ENCODE peak calls at places on chromosomes 2 and 18, in six cellular contexts. R is skeletal muscle cell, V is fibroblast of lung, C is GM12892, G is HT1080, F is body of pancreas. S is an unnamed sample.

GRCh38 chr2:75526842-75527241 is 33.9 kb downstream of the EVA1A start:
- DNase-seq in F (no peak), G (no peak), C (no peak), V (no peak), R (no peak), S (no peak)

GRCh38 chr2:74554821-74555531 is 456 bp downstream of the DOK1 start:
- DNase-seq in V (peak; percentile 53), C (no peak), G (peak; percentile 50), R (no peak), F (peak; percentile 53), S (peak; percentile 79)

GRCh38 chr2:198890490-198890889 is 567.2 kb downstream of the SATB2 start:
- DNase-seq in R (no peak), F (no peak), G (no peak), V (no peak), C (no peak), S (no peak)

GRCh38 chr2:240960309-240960962 is 38.0 kb upstream of the SNED1 start:
- DNase-seq in C (no peak), V (no peak), G (no peak), F (peak; percentile 61), R (peak; percentile 43), S (peak; percentile 66)

GRCh38 chr2:108396845-108397244 is 19.1 kb downstream of the SULT1C4 start:
- DNase-seq in F (no peak), G (peak; percentile 56), C (no peak), V (no peak), R (no peak), S (no peak)

GRCh38 chr18:34514238-34514637 is 195.9 kb upstream of the DTNA start:
- DNase-seq in G (peak; percentile 73), R (no peak), V (peak; percentile 55), C (no peak), F (no peak), S (no peak)

GRCh38 chr2:237806334-237806733 is 7.8 kb downstream of the RBM44 start:
- DNase-seq in F (no peak), R (no peak), G (peak; percentile 26), C (no peak), V (peak; percentile 37), S (no peak)

GRCh38 chr2:224984641-224985040 is 57.6 kb downstream of the DOCK10 start:
- DNase-seq in C (no peak), F (no peak), R (no peak), V (no peak), G (no peak), S (no peak)

GRCh38 chr18:9825571-9826073 is 60.2 kb upstream of the TXNDC2 start:
- DNase-seq in C (no peak), F (no peak), G (peak; percentile 91), R (peak; percentile 87), V (peak; percentile 96), S (no peak)

GRCh38 chr2:100180503-100180902 is 38.1 kb upstream of the AFF3 start:
- DNase-seq in G (no peak), V (no peak), R (no peak), C (no peak), F (no peak), S (no peak)

GRCh38 chr2:80086831-80087230 is 217.7 kb downstream of the LRRTM1 start:
- DNase-seq in G (peak; percentile 5), C (no peak), R (peak; percentile 77), V (peak; percentile 66), F (no peak), S (no peak)

GRCh38 chr2:163469561-163469962 is 266.2 kb downstream of the FIGN start:
- DNase-seq in F (no peak), G (no peak), V (peak; percentile 66), R (no peak), C (no peak), S (no peak)

GRCh38 chr2:223847410-223847809 is 10.0 kb upstream of the AP1S3 start:
- DNase-seq in G (no peak), C (no peak), V (no peak), F (no peak), R (no peak), S (no peak)

S was measured in coronary artery.